ENCODE peak calls at places on chromosome 19, in eight cellular contexts. One of them, this sample, is unnamed.

GRCh38 chr19:44640518-44640917 is 3.2 kb upstream of the PVR start:
- DNase-seq in esophagus squamous epithelium: no peak
- DNase-seq in fibroblast of mammary gland: peak
- DNase-seq in fibroblast of lung: peak
- DNase-seq in aorta: no peak
- DNase-seq in heart left ventricle: no peak
- DNase-seq in small intestine: no peak
- DNase-seq in SJSA1: no peak
- DNase-seq in this sample: no peak

GRCh38 chr19:46513461-46514236 is 18.0 kb upstream of the PNMA8B start:
- DNase-seq in heart left ventricle: peak
- DNase-seq in small intestine: peak
- DNase-seq in SJSA1: peak
- DNase-seq in fibroblast of lung: peak
- DNase-seq in fibroblast of mammary gland: peak
- DNase-seq in aorta: peak
- DNase-seq in esophagus squamous epithelium: peak
- DNase-seq in this sample: peak

GRCh38 chr19:13102666-13103584 is at the start of gene LYL1:
- DNase-seq in heart left ventricle: peak
- DNase-seq in fibroblast of mammary gland: no peak
- DNase-seq in small intestine: peak
- DNase-seq in esophagus squamous epithelium: no peak
- DNase-seq in SJSA1: no peak
- DNase-seq in fibroblast of lung: peak
- DNase-seq in aorta: peak
- DNase-seq in this sample: peak

GRCh38 chr19:3683866-3684816 is 16.1 kb downstream of the PIP5K1C start:
- DNase-seq in small intestine: no peak
- DNase-seq in aorta: no peak
- DNase-seq in SJSA1: no peak
- DNase-seq in esophagus squamous epithelium: no peak
- DNase-seq in fibroblast of lung: peak
- DNase-seq in fibroblast of mammary gland: peak
- DNase-seq in heart left ventricle: no peak
- DNase-seq in this sample: no peak

GRCh38 chr19:19606021-19606420 is 12.5 kb downstream of the PBX4 start:
- DNase-seq in small intestine: peak
- DNase-seq in fibroblast of mammary gland: no peak
- DNase-seq in SJSA1: no peak
- DNase-seq in aorta: no peak
- DNase-seq in esophagus squamous epithelium: no peak
- DNase-seq in fibroblast of lung: peak
- DNase-seq in heart left ventricle: no peak
- DNase-seq in this sample: no peak

GRCh38 chr19:3774621-3775373 is 2.8 kb upstream of the RAX2 start:
- DNase-seq in SJSA1: no peak
- DNase-seq in fibroblast of lung: no peak
- DNase-seq in aorta: no peak
- DNase-seq in esophagus squamous epithelium: no peak
- DNase-seq in small intestine: no peak
- DNase-seq in heart left ventricle: no peak
- DNase-seq in fibroblast of mammary gland: no peak
- DNase-seq in this sample: no peak

GRCh38 chr19:28883241-28883693 is 329.7 kb downstream of the UQCRFS1 start:
- DNase-seq in small intestine: no peak
- DNase-seq in esophagus squamous epithelium: no peak
- DNase-seq in heart left ventricle: no peak
- DNase-seq in SJSA1: no peak
- DNase-seq in aorta: peak
- DNase-seq in fibroblast of mammary gland: peak
- DNase-seq in fibroblast of lung: peak
- DNase-seq in this sample: no peak

GRCh38 chr19:57241181-57241580 is 749 bp downstream of the ZNF805 start:
- DNase-seq in heart left ventricle: no peak
- DNase-seq in fibroblast of lung: peak
- DNase-seq in esophagus squamous epithelium: no peak
- DNase-seq in aorta: no peak
- DNase-seq in small intestine: no peak
- DNase-seq in SJSA1: no peak
- DNase-seq in fibroblast of mammary gland: peak
- DNase-seq in this sample: no peak

GRCh38 chr19:34969721-34970120 is 5.7 kb upstream of the ZNF792 start:
- DNase-seq in small intestine: no peak
- DNase-seq in esophagus squamous epithelium: no peak
- DNase-seq in SJSA1: no peak
- DNase-seq in fibroblast of mammary gland: no peak
- DNase-seq in aorta: no peak
- DNase-seq in fibroblast of lung: no peak
- DNase-seq in heart left ventricle: no peak
- DNase-seq in this sample: peak

GRCh38 chr19:32404939-32405430 is 585 bp upstream of the DPY19L3 start:
- DNase-seq in heart left ventricle: peak
- DNase-seq in small intestine: peak
- DNase-seq in fibroblast of lung: peak
- DNase-seq in fibroblast of mammary gland: peak
- DNase-seq in aorta: peak
- DNase-seq in SJSA1: no peak
- DNase-seq in esophagus squamous epithelium: no peak
- DNase-seq in this sample: peak

GRCh38 chr19:14732510-14732909 is 42.7 kb downstream of the ZNF333 start:
- DNase-seq in SJSA1: no peak
- DNase-seq in esophagus squamous epithelium: no peak
- DNase-seq in heart left ventricle: no peak
- DNase-seq in small intestine: no peak
- DNase-seq in fibroblast of mammary gland: no peak
- DNase-seq in aorta: no peak
- DNase-seq in fibroblast of lung: no peak
- DNase-seq in this sample: no peak

GRCh38 chr19:56746367-56746766 is 74.8 kb upstream of the ZNF835 start:
- DNase-seq in small intestine: no peak
- DNase-seq in fibroblast of lung: no peak
- DNase-seq in SJSA1: no peak
- DNase-seq in aorta: no peak
- DNase-seq in fibroblast of mammary gland: no peak
- DNase-seq in heart left ventricle: no peak
- DNase-seq in esophagus squamous epithelium: no peak
- DNase-seq in this sample: no peak

GRCh38 chr19:13748169-13748884 is 16.0 kb upstream of the MRI1 start:
- DNase-seq in esophagus squamous epithelium: no peak
- DNase-seq in SJSA1: no peak
- DNase-seq in heart left ventricle: no peak
- DNase-seq in fibroblast of mammary gland: peak
- DNase-seq in aorta: no peak
- DNase-seq in fibroblast of lung: peak
- DNase-seq in small intestine: peak
- DNase-seq in this sample: no peak

GRCh38 chr19:13016245-13016627 is 21.0 kb downstream of the NFIX start:
- DNase-seq in heart left ventricle: no peak
- DNase-seq in SJSA1: no peak
- DNase-seq in small intestine: no peak
- DNase-seq in fibroblast of mammary gland: no peak
- DNase-seq in esophagus squamous epithelium: no peak
- DNase-seq in fibroblast of lung: no peak
- DNase-seq in aorta: no peak
- DNase-seq in this sample: no peak

GRCh38 chr19:2464389-2464788 is 7.6 kb upstream of the LMNB2 start:
- DNase-seq in heart left ventricle: no peak
- DNase-seq in esophagus squamous epithelium: no peak
- DNase-seq in fibroblast of mammary gland: no peak
- DNase-seq in fibroblast of lung: no peak
- DNase-seq in small intestine: peak
- DNase-seq in SJSA1: no peak
- DNase-seq in aorta: no peak
- DNase-seq in this sample: no peak

GRCh38 chr19:2475018-2475701 is 767 bp upstream of the GADD45B start:
- DNase-seq in esophagus squamous epithelium: no peak
- DNase-seq in fibroblast of mammary gland: peak
- DNase-seq in SJSA1: peak
- DNase-seq in heart left ventricle: peak
- DNase-seq in small intestine: peak
- DNase-seq in aorta: peak
- DNase-seq in fibroblast of lung: peak
- DNase-seq in this sample: peak

GRCh38 chr19:2474232-2475017 is 1.5 kb upstream of the GADD45B start:
- DNase-seq in SJSA1: peak
- DNase-seq in fibroblast of mammary gland: peak
- DNase-seq in aorta: peak
- DNase-seq in small intestine: peak
- DNase-seq in fibroblast of lung: peak
- DNase-seq in heart left ventricle: peak
- DNase-seq in esophagus squamous epithelium: no peak
- DNase-seq in this sample: peak

DNA sequence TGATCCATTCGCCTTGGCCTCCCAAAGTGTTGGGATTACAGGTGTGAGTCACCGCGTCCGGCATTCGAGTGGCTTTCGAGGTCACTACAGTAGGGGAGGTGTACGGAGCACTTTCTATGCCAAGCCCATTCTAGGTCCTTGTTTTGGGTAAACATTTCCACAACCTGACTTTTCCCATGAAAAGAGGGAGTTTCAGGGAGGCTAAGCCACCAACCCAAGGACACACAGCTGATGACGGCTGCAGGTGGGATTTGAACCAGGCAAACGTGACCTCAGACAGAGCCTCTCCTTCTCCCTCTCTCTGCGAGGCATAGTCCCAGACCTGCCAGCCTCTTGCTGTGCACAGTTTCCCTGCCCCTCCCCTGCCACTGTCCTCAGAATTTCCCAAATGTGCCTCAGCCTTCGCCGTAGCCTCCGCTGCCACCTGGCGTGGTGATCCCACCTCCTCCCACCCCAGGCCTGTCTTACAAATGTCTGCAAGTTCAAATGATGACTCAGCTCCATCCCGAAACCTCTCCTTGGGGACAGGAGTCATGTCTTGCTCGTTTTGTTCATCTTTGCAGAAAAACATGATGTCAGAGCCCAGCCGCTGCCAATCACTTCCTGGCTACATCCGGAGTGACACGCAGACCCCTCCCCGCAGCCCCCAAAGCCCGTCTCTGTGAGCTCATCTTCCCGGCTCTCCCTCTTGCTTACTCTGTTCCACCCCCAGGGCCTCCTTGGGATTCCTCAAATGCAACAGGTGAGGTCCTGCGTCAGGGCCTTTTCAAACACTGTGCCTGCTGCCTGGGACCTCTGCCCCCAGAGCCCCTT is 6.6 kb upstream of the GADD45B start:
- DNase-seq in aorta: peak
- DNase-seq in small intestine: no peak
- DNase-seq in fibroblast of mammary gland: peak
- DNase-seq in heart left ventricle: no peak
- DNase-seq in esophagus squamous epithelium: no peak
- DNase-seq in fibroblast of lung: peak
- DNase-seq in SJSA1: peak
- DNase-seq in this sample: peak
- H3K4me3 ChIP-seq in aorta: no peak
- H3K4me3 ChIP-seq in small intestine: no peak
- H3K4me3 ChIP-seq in fibroblast of mammary gland: no peak
- H3K4me3 ChIP-seq in heart left ventricle: no peak
- H3K4me3 ChIP-seq in esophagus squamous epithelium: no peak
- H3K4me3 ChIP-seq in fibroblast of lung: no peak
- H3K4me3 ChIP-seq in SJSA1: no peak
- H3K4me3 ChIP-seq in this sample: no peak

DNA sequence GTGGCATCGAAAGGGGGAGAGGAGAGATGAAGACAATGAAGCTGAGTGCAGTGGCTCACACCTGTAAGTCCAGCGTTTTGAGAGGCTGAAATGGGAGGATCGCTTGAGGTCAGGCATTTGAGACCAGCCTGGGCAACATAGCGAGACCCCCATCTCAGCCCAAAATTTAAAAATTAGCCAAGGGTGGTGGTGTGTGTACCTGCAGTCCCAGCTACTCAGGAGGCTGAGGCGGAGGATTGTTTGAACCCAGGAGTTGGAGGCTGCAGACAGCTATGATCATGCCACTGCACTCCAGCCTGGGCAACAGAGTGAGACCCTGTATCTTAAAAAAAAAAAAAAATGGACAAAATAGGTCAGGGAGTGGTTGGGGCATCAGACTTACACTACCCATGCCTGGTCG is 7.6 kb downstream of the RDH8 start:
- DNase-seq in SJSA1: no peak
- DNase-seq in esophagus squamous epithelium: no peak
- DNase-seq in small intestine: no peak
- DNase-seq in fibroblast of lung: no peak
- DNase-seq in aorta: no peak
- DNase-seq in heart left ventricle: no peak
- DNase-seq in fibroblast of mammary gland: no peak
- DNase-seq in this sample: no peak
- H3K4me3 ChIP-seq in SJSA1: no peak
- H3K4me3 ChIP-seq in esophagus squamous epithelium: no peak
- H3K4me3 ChIP-seq in small intestine: no peak
- H3K4me3 ChIP-seq in fibroblast of lung: no peak
- H3K4me3 ChIP-seq in aorta: no peak
- H3K4me3 ChIP-seq in heart left ventricle: no peak
- H3K4me3 ChIP-seq in fibroblast of mammary gland: no peak
- H3K4me3 ChIP-seq in this sample: no peak

GRCh38 chr19:5690955-5691204 is 785 bp downstream of the RPL36 start:
- DNase-seq in heart left ventricle: no peak
- DNase-seq in fibroblast of mammary gland: no peak
- DNase-seq in aorta: no peak
- DNase-seq in fibroblast of lung: no peak
- DNase-seq in SJSA1: no peak
- DNase-seq in esophagus squamous epithelium: no peak
- DNase-seq in small intestine: peak
- DNase-seq in this sample: no peak

GRCh38 chr19:5692785-5693194 is 2.7 kb downstream of the RPL36 start:
- DNase-seq in aorta: no peak
- DNase-seq in heart left ventricle: no peak
- DNase-seq in small intestine: no peak
- DNase-seq in fibroblast of mammary gland: no peak
- DNase-seq in esophagus squamous epithelium: no peak
- DNase-seq in fibroblast of lung: no peak
- DNase-seq in SJSA1: no peak
- DNase-seq in this sample: no peak

GRCh38 chr19:5691205-5691929 is 1.3 kb downstream of the RPL36 start:
- DNase-seq in fibroblast of lung: peak
- DNase-seq in small intestine: peak
- DNase-seq in fibroblast of mammary gland: peak
- DNase-seq in SJSA1: peak
- DNase-seq in heart left ventricle: peak
- DNase-seq in aorta: no peak
- DNase-seq in esophagus squamous epithelium: no peak
- DNase-seq in this sample: peak

GRCh38 chr19:5693195-5694166 is 3.4 kb downstream of the RPL36 start:
- DNase-seq in fibroblast of mammary gland: no peak
- DNase-seq in SJSA1: no peak
- DNase-seq in small intestine: no peak
- DNase-seq in fibroblast of lung: no peak
- DNase-seq in aorta: no peak
- DNase-seq in esophagus squamous epithelium: no peak
- DNase-seq in heart left ventricle: no peak
- DNase-seq in this sample: no peak

GRCh38 chr19:5691930-5692784 is 2.1 kb downstream of the RPL36 start:
- DNase-seq in SJSA1: no peak
- DNase-seq in aorta: no peak
- DNase-seq in fibroblast of mammary gland: peak
- DNase-seq in fibroblast of lung: no peak
- DNase-seq in small intestine: no peak
- DNase-seq in esophagus squamous epithelium: no peak
- DNase-seq in heart left ventricle: no peak
- DNase-seq in this sample: no peak
- H3K4me3 ChIP-seq in SJSA1: peak
- H3K4me3 ChIP-seq in aorta: no peak
- H3K4me3 ChIP-seq in fibroblast of mammary gland: peak
- H3K4me3 ChIP-seq in fibroblast of lung: peak
- H3K4me3 ChIP-seq in small intestine: peak
- H3K4me3 ChIP-seq in esophagus squamous epithelium: peak
- H3K4me3 ChIP-seq in heart left ventricle: peak
- H3K4me3 ChIP-seq in this sample: peak

GRCh38 chr19:1929051-1929742 is 11.8 kb upstream of the CSNK1G2 start:
- DNase-seq in small intestine: peak
- DNase-seq in fibroblast of mammary gland: peak
- DNase-seq in SJSA1: peak
- DNase-seq in esophagus squamous epithelium: no peak
- DNase-seq in heart left ventricle: peak
- DNase-seq in fibroblast of lung: peak
- DNase-seq in aorta: peak
- DNase-seq in this sample: peak
- H3K4me3 ChIP-seq in small intestine: peak
- H3K4me3 ChIP-seq in fibroblast of mammary gland: peak
- H3K4me3 ChIP-seq in SJSA1: peak
- H3K4me3 ChIP-seq in esophagus squamous epithelium: peak
- H3K4me3 ChIP-seq in heart left ventricle: peak
- H3K4me3 ChIP-seq in fibroblast of lung: peak
- H3K4me3 ChIP-seq in aorta: no peak
- H3K4me3 ChIP-seq in this sample: peak